ENCODE peak calls at places on chromosomes 13 and 19, in seven cellular contexts. One of them, this sample, is unnamed.

GRCh38 chr13:113926301-113926761 is 47.5 kb downstream of the C13orf46 start:
- DNase-seq in lower lobe of right lung: no peak
- DNase-seq in cardiac muscle cell: no peak
- DNase-seq in omental fat pad: peak
- DNase-seq in mammary epithelial cell: no peak
- DNase-seq in lung: no peak
- DNase-seq in cardiac fibroblast: peak
- DNase-seq in this sample: no peak

GRCh38 chr13:109844396-109844795 is 58.0 kb upstream of the IRS2 start:
- DNase-seq in lower lobe of right lung: no peak
- DNase-seq in cardiac muscle cell: peak
- DNase-seq in omental fat pad: no peak
- DNase-seq in mammary epithelial cell: peak
- DNase-seq in lung: no peak
- DNase-seq in cardiac fibroblast: peak
- DNase-seq in this sample: no peak

GRCh38 chr13:112952759-112953541 is 16.1 kb upstream of the MCF2L start:
- DNase-seq in lower lobe of right lung: no peak
- DNase-seq in cardiac muscle cell: no peak
- DNase-seq in omental fat pad: no peak
- DNase-seq in mammary epithelial cell: no peak
- DNase-seq in lung: no peak
- DNase-seq in cardiac fibroblast: no peak
- DNase-seq in this sample: no peak

GRCh38 chr13:39186205-39186880 is 148.1 kb downstream of the NHLRC3 start:
- DNase-seq in lower lobe of right lung: no peak
- DNase-seq in cardiac muscle cell: no peak
- DNase-seq in omental fat pad: no peak
- DNase-seq in mammary epithelial cell: no peak
- DNase-seq in lung: no peak
- DNase-seq in cardiac fibroblast: no peak
- DNase-seq in this sample: no peak

GRCh38 chr13:28559636-28560259 is 64.8 kb upstream of the FLT1 start:
- DNase-seq in lower lobe of right lung: no peak
- DNase-seq in cardiac muscle cell: no peak
- DNase-seq in omental fat pad: no peak
- DNase-seq in mammary epithelial cell: no peak
- DNase-seq in lung: no peak
- DNase-seq in cardiac fibroblast: no peak
- DNase-seq in this sample: no peak

GRCh38 chr19:40165362-40165937 is 25.8 kb upstream of the MAP3K10 start:
- DNase-seq in lower lobe of right lung: peak
- DNase-seq in cardiac muscle cell: peak
- DNase-seq in omental fat pad: no peak
- DNase-seq in mammary epithelial cell: no peak
- DNase-seq in lung: peak
- DNase-seq in cardiac fibroblast: peak
- DNase-seq in this sample: peak

GRCh38 chr13:27339299-27339698 is 68.7 kb downstream of the RASL11A start:
- DNase-seq in lower lobe of right lung: no peak
- DNase-seq in cardiac muscle cell: peak
- DNase-seq in omental fat pad: no peak
- DNase-seq in mammary epithelial cell: peak
- DNase-seq in lung: no peak
- DNase-seq in cardiac fibroblast: peak
- DNase-seq in this sample: peak

GRCh38 chr19:12838182-12838890 is at the start of gene MAST1:
- DNase-seq in lower lobe of right lung: peak
- DNase-seq in cardiac muscle cell: peak
- DNase-seq in omental fat pad: no peak
- DNase-seq in mammary epithelial cell: no peak
- DNase-seq in lung: no peak
- DNase-seq in cardiac fibroblast: no peak
- DNase-seq in this sample: peak

GRCh38 chr19:45164577-45165335 is 4.0 kb upstream of the NKPD1 start:
- DNase-seq in lower lobe of right lung: peak
- DNase-seq in cardiac muscle cell: peak
- DNase-seq in omental fat pad: peak
- DNase-seq in mammary epithelial cell: peak
- DNase-seq in lung: peak
- DNase-seq in cardiac fibroblast: peak
- DNase-seq in this sample: peak

GRCh38 chr19:13018037-13018914 is 23.0 kb downstream of the NFIX start:
- DNase-seq in lower lobe of right lung: no peak
- DNase-seq in cardiac muscle cell: no peak
- DNase-seq in omental fat pad: no peak
- DNase-seq in mammary epithelial cell: peak
- DNase-seq in lung: no peak
- DNase-seq in cardiac fibroblast: no peak
- DNase-seq in this sample: no peak

GRCh38 chr19:50501186-50501567 is 9.8 kb downstream of the JOSD2 start:
- DNase-seq in lower lobe of right lung: peak
- DNase-seq in cardiac muscle cell: peak
- DNase-seq in omental fat pad: no peak
- DNase-seq in mammary epithelial cell: no peak
- DNase-seq in lung: no peak
- DNase-seq in cardiac fibroblast: no peak
- DNase-seq in this sample: no peak

GRCh38 chr13:39012608-39013007 is 22.0 kb upstream of the STOML3 start:
- DNase-seq in lower lobe of right lung: no peak
- DNase-seq in cardiac muscle cell: no peak
- DNase-seq in omental fat pad: no peak
- DNase-seq in mammary epithelial cell: no peak
- DNase-seq in lung: no peak
- DNase-seq in cardiac fibroblast: no peak
- DNase-seq in this sample: no peak

GRCh38 chr13:99505814-99506269 is 4.6 kb downstream of the TM9SF2 start:
- DNase-seq in lower lobe of right lung: no peak
- DNase-seq in cardiac muscle cell: no peak
- DNase-seq in omental fat pad: no peak
- DNase-seq in mammary epithelial cell: no peak
- DNase-seq in lung: no peak
- DNase-seq in cardiac fibroblast: peak
- DNase-seq in this sample: no peak

GRCh38 chr13:111370570-111371150 is 50.2 kb downstream of the TEX29 start:
- DNase-seq in lower lobe of right lung: no peak
- DNase-seq in cardiac muscle cell: no peak
- DNase-seq in omental fat pad: no peak
- DNase-seq in mammary epithelial cell: no peak
- DNase-seq in lung: peak
- DNase-seq in cardiac fibroblast: no peak
- DNase-seq in this sample: no peak

GRCh38 chr13:42393573-42394360 is 121.8 kb downstream of the AKAP11 start:
- DNase-seq in lower lobe of right lung: no peak
- DNase-seq in cardiac muscle cell: no peak
- DNase-seq in omental fat pad: no peak
- DNase-seq in mammary epithelial cell: no peak
- DNase-seq in lung: no peak
- DNase-seq in cardiac fibroblast: no peak
- DNase-seq in this sample: no peak

GRCh38 chr19:39470724-39471339 is 9.8 kb upstream of the TIMM50 start:
- DNase-seq in lower lobe of right lung: no peak
- DNase-seq in cardiac muscle cell: no peak
- DNase-seq in omental fat pad: no peak
- DNase-seq in mammary epithelial cell: no peak
- DNase-seq in lung: no peak
- DNase-seq in cardiac fibroblast: peak
- DNase-seq in this sample: no peak

GRCh38 chr13:29105779-29106178 is 285.6 kb downstream of the MTUS2 start:
- DNase-seq in lower lobe of right lung: no peak
- DNase-seq in cardiac muscle cell: peak
- DNase-seq in omental fat pad: no peak
- DNase-seq in mammary epithelial cell: no peak
- DNase-seq in lung: no peak
- DNase-seq in cardiac fibroblast: no peak
- DNase-seq in this sample: no peak

DNA sequence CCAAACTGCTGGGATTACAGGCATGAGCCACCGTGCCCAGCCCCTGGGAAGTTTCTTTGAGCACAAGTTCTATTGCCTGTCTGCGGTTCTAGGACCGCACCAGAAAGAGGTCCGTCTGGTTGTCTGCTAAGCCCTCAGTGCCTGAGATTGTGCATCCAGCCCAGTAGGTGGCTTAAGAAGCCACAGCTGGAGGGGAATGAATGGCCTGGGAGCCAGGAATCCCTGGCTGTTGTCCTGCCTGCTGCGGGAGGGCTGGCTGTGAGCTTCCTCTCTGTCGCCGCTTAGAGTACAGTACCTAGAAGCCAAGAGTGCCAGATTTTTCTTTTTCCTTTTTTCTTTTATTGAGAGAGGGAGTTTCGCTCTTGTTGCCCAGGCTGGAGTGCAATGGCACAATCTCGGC is 4.2 kb upstream of the TYK2 start:
- DNase-seq in lower lobe of right lung: no peak
- DNase-seq in cardiac muscle cell: no peak
- DNase-seq in omental fat pad: no peak
- DNase-seq in mammary epithelial cell: no peak
- DNase-seq in lung: no peak
- DNase-seq in cardiac fibroblast: no peak
- DNase-seq in this sample: no peak
- TF ChIP-seq CTCF in lower lobe of right lung: no peak
- TF ChIP-seq CTCF in cardiac muscle cell: no peak
- TF ChIP-seq CTCF in omental fat pad: no peak
- TF ChIP-seq CTCF in mammary epithelial cell: no peak
- TF ChIP-seq CTCF in lung: no peak
- TF ChIP-seq CTCF in cardiac fibroblast: no peak
- TF ChIP-seq CTCF in this sample: no peak

GRCh38 chr13:50535050-50535449 is 308.4 kb downstream of the DLEU7 start:
- DNase-seq in lower lobe of right lung: no peak
- DNase-seq in cardiac muscle cell: no peak
- DNase-seq in omental fat pad: no peak
- DNase-seq in mammary epithelial cell: no peak
- DNase-seq in lung: no peak
- DNase-seq in cardiac fibroblast: no peak
- DNase-seq in this sample: no peak

GRCh38 chr13:50537029-50537428 is 306.5 kb downstream of the DLEU7 start:
- DNase-seq in lower lobe of right lung: no peak
- DNase-seq in cardiac muscle cell: no peak
- DNase-seq in omental fat pad: no peak
- DNase-seq in mammary epithelial cell: peak
- DNase-seq in lung: no peak
- DNase-seq in cardiac fibroblast: no peak
- DNase-seq in this sample: no peak

GRCh38 chr13:50527612-50528509 is 315.6 kb downstream of the DLEU7 start:
- DNase-seq in lower lobe of right lung: no peak
- DNase-seq in cardiac muscle cell: no peak
- DNase-seq in omental fat pad: no peak
- DNase-seq in mammary epithelial cell: peak
- DNase-seq in lung: no peak
- DNase-seq in cardiac fibroblast: no peak
- DNase-seq in this sample: no peak

GRCh38 chr13:50529154-50529882 is 314.2 kb downstream of the DLEU7 start:
- DNase-seq in lower lobe of right lung: peak
- DNase-seq in cardiac muscle cell: peak
- DNase-seq in omental fat pad: no peak
- DNase-seq in mammary epithelial cell: peak
- DNase-seq in lung: peak
- DNase-seq in cardiac fibroblast: peak
- DNase-seq in this sample: no peak

DNA sequence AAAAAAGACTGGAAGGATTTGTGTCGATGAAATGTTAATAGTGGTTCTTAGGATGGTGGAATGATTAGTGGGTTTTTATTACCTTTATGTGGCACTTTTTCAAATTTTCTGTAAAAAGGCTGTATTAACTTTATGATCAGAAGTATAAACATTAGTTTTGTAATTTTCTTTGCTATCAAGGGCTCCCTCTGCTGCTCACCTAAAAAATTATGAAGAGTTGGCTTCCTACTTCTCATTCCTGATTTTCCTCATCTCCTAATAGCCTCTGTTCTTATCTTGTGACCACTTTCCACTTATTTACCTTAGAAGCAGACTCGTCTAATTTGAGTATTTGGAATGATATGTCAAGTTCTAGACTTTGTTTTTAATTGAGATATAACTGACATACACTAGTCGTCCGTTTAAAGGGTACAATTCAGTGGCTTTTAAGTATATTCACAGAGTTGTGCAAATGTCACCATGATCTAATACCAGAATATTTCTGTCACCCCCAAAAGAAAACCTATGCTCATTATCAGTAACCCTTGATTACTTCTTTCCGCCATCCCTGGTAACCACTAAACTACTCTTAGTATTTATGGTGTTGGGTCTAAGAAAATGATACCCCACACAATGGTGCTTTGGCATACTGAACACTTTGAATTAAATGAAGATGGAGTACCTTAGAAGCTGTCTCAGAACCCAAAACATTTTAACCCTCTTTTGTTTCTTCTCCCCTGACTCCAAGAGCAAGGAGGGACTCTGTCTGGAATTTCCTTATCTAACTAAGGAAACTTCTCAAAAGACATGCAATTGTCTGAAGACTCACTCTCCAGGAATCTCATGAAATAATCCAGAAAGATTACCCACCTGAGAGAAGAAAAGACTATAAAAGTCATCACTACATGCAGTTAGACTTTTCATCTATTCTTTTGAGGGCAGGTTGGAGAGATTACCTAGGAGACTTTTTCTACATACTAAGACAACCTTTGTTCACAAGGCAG is 311.3 kb downstream of the DLEU7 start:
- DNase-seq in lower lobe of right lung: no peak
- DNase-seq in cardiac muscle cell: no peak
- DNase-seq in omental fat pad: no peak
- DNase-seq in mammary epithelial cell: no peak
- DNase-seq in lung: no peak
- DNase-seq in cardiac fibroblast: peak
- DNase-seq in this sample: no peak
- TF ChIP-seq CTCF in lower lobe of right lung: peak
- TF ChIP-seq CTCF in cardiac muscle cell: peak
- TF ChIP-seq CTCF in omental fat pad: no peak
- TF ChIP-seq CTCF in mammary epithelial cell: peak
- TF ChIP-seq CTCF in lung: peak
- TF ChIP-seq CTCF in cardiac fibroblast: peak
- TF ChIP-seq CTCF in this sample: no peak

GRCh38 chr19:43598445-43599240 is 2.2 kb downstream of the ZNF576 start:
- DNase-seq in lower lobe of right lung: no peak
- DNase-seq in cardiac muscle cell: no peak
- DNase-seq in omental fat pad: no peak
- DNase-seq in mammary epithelial cell: no peak
- DNase-seq in lung: no peak
- DNase-seq in cardiac fibroblast: no peak
- DNase-seq in this sample: no peak
- TF ChIP-seq CTCF in lower lobe of right lung: no peak
- TF ChIP-seq CTCF in cardiac muscle cell: no peak
- TF ChIP-seq CTCF in omental fat pad: no peak
- TF ChIP-seq CTCF in mammary epithelial cell: no peak
- TF ChIP-seq CTCF in lung: no peak
- TF ChIP-seq CTCF in cardiac fibroblast: no peak
- TF ChIP-seq CTCF in this sample: no peak

DNA sequence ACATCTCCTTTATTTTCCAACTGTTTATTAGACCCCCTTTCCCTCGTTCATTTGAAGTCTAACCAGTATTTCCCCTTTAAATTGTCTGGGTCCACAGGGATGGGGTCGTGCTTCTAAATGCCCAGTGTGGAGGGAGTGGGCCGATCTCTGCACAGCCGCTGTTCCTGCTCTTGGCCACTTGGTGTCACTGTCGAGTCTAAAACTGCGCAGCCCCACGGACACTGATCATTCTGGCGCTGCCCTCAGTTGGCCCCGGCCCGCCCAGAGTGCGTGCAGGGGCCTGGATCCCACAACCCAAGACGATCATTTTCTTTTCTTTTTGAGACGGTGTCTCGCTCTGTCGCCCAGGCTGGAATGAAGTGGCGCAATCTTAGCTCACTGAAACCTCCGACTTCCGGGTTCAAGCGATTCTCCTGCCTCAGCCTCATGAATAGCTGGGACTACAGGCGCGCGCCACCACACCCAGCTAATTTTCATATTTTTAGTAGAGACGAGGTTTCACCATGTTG is 12.0 kb downstream of the WDR88 start:
- DNase-seq in lower lobe of right lung: peak
- DNase-seq in cardiac muscle cell: peak
- DNase-seq in omental fat pad: peak
- DNase-seq in mammary epithelial cell: peak
- DNase-seq in lung: peak
- DNase-seq in cardiac fibroblast: peak
- DNase-seq in this sample: peak
- TF ChIP-seq CTCF in lower lobe of right lung: peak
- TF ChIP-seq CTCF in cardiac muscle cell: peak
- TF ChIP-seq CTCF in omental fat pad: no peak
- TF ChIP-seq CTCF in mammary epithelial cell: peak
- TF ChIP-seq CTCF in lung: peak
- TF ChIP-seq CTCF in cardiac fibroblast: peak
- TF ChIP-seq CTCF in this sample: peak